ENCODE peak calls at places on chromosome 22, in six cellular contexts. One of them, this sample, is unnamed.

GRCh38 chr22:28773461-28773867 is 969 bp downstream of the CCDC117 start:
- DNase-seq in GM12878: peak; percentile 60
- DNase-seq in SK-N-SH: no peak
- DNase-seq in K562: no peak
- DNase-seq in HCT116: no peak
- DNase-seq in HepG2: no peak
- DNase-seq in this sample: no peak

GRCh38 chr22:32378703-32379272 is 21.1 kb downstream of the RFPL3 start:
- DNase-seq in HepG2: peak; percentile 51
- DNase-seq in K562: peak; percentile 74
- DNase-seq in GM12878: no peak
- DNase-seq in HCT116: peak; percentile 54
- DNase-seq in SK-N-SH: peak; percentile 80
- DNase-seq in this sample: no peak

GRCh38 chr22:26783886-26784285 is 126.5 kb downstream of the MIAT start:
- DNase-seq in SK-N-SH: no peak
- DNase-seq in K562: no peak
- DNase-seq in GM12878: no peak
- DNase-seq in HepG2: no peak
- DNase-seq in HCT116: no peak
- DNase-seq in this sample: peak; percentile 38

GRCh38 chr22:18024956-18025720 is 777 bp upstream of the MICAL3 start:
- DNase-seq in HepG2: no peak
- DNase-seq in K562: no peak
- DNase-seq in GM12878: no peak
- DNase-seq in SK-N-SH: peak; percentile 47
- DNase-seq in HCT116: no peak
- DNase-seq in this sample: no peak

GRCh38 chr22:30816413-30816812 is 121.7 kb downstream of the OSBP2 start:
- DNase-seq in GM12878: no peak
- DNase-seq in HCT116: no peak
- DNase-seq in K562: no peak
- DNase-seq in HepG2: no peak
- DNase-seq in SK-N-SH: no peak
- DNase-seq in this sample: peak; percentile 4

GRCh38 chr22:22235564-22235963 is 9.0 kb upstream of the VPREB1 start:
- DNase-seq in HepG2: no peak
- DNase-seq in SK-N-SH: peak; percentile 30
- DNase-seq in GM12878: peak; percentile 17
- DNase-seq in HCT116: no peak
- DNase-seq in K562: peak; percentile 85
- DNase-seq in this sample: no peak

GRCh38 chr22:27801616-27802388 is at the start of gene MN1:
- DNase-seq in HCT116: no peak
- DNase-seq in K562: no peak
- DNase-seq in GM12878: no peak
- DNase-seq in SK-N-SH: peak; percentile 89
- DNase-seq in HepG2: no peak
- DNase-seq in this sample: peak; percentile 36

GRCh38 chr22:22911327-22912134 is 23.9 kb downstream of the IGLL5 start:
- DNase-seq in HepG2: no peak
- DNase-seq in HCT116: no peak
- DNase-seq in GM12878: no peak
- DNase-seq in SK-N-SH: no peak
- DNase-seq in K562: peak; percentile 61
- DNase-seq in this sample: no peak

GRCh38 chr22:21921729-21922128 is 30.9 kb downstream of the PPM1F start:
- DNase-seq in K562: no peak
- DNase-seq in SK-N-SH: no peak
- DNase-seq in HepG2: no peak
- DNase-seq in HCT116: no peak
- DNase-seq in GM12878: no peak
- DNase-seq in this sample: no peak

GRCh38 chr22:29870574-29870973 is 12.4 kb upstream of the MTMR3 start:
- DNase-seq in HCT116: no peak
- DNase-seq in K562: no peak
- DNase-seq in SK-N-SH: no peak
- DNase-seq in GM12878: no peak
- DNase-seq in HepG2: no peak
- DNase-seq in this sample: no peak

GRCh38 chr22:44570476-44571445 is 72.7 kb upstream of the RTL6 start:
- DNase-seq in GM12878: no peak
- DNase-seq in SK-N-SH: no peak
- DNase-seq in K562: no peak
- DNase-seq in HepG2: no peak
- DNase-seq in HCT116: no peak
- DNase-seq in this sample: no peak

GRCh38 chr22:45344339-45344738 is 34.6 kb downstream of the FAM118A start:
- DNase-seq in GM12878: no peak
- DNase-seq in SK-N-SH: no peak
- DNase-seq in HCT116: no peak
- DNase-seq in K562: peak; percentile 24
- DNase-seq in HepG2: no peak
- DNase-seq in this sample: peak; percentile 53

GRCh38 chr22:30923168-30923900 is 45.2 kb downstream of the MORC2 start:
- DNase-seq in SK-N-SH: no peak
- DNase-seq in K562: no peak
- DNase-seq in HCT116: no peak
- DNase-seq in HepG2: no peak
- DNase-seq in GM12878: no peak
- DNase-seq in this sample: no peak

GRCh38 chr22:36374603-36375024 is 13.2 kb downstream of the MYH9 start:
- DNase-seq in K562: no peak
- DNase-seq in GM12878: no peak
- DNase-seq in SK-N-SH: no peak
- DNase-seq in HepG2: no peak
- DNase-seq in HCT116: peak; percentile 80
- DNase-seq in this sample: no peak

GRCh38 chr22:40449676-40450035 is 79.3 kb downstream of the SGSM3 start:
- DNase-seq in GM12878: no peak
- DNase-seq in K562: no peak
- DNase-seq in SK-N-SH: no peak
- DNase-seq in HepG2: no peak
- DNase-seq in HCT116: no peak
- DNase-seq in this sample: no peak

GRCh38 chr22:24200616-24201212 is 19.4 kb downstream of the SUSD2 start:
- DNase-seq in HepG2: peak; percentile 86
- DNase-seq in GM12878: no peak
- DNase-seq in HCT116: peak; percentile 67
- DNase-seq in K562: no peak
- DNase-seq in SK-N-SH: peak; percentile 6
- DNase-seq in this sample: no peak

GRCh38 chr22:29072193-29072978 is 449 bp upstream of the KREMEN1 start:
- DNase-seq in HepG2: peak; percentile 89
- DNase-seq in K562: peak; percentile 95
- DNase-seq in HCT116: peak; percentile 89
- DNase-seq in GM12878: no peak
- DNase-seq in SK-N-SH: peak; percentile 99
- DNase-seq in this sample: peak; percentile 92

GRCh38 chr22:23563111-23563510 is 17.0 kb downstream of the IGLL1 start:
- DNase-seq in GM12878: no peak
- DNase-seq in SK-N-SH: no peak
- DNase-seq in HCT116: no peak
- DNase-seq in K562: no peak
- DNase-seq in HepG2: no peak
- DNase-seq in this sample: no peak

GRCh38 chr22:45644714-45645113 is 26.9 kb upstream of the ATXN10 start:
- DNase-seq in GM12878: no peak
- DNase-seq in K562: no peak
- DNase-seq in HepG2: no peak
- DNase-seq in HCT116: no peak
- DNase-seq in SK-N-SH: no peak
- DNase-seq in this sample: no peak

GRCh38 chr22:29517215-29517908 is 36.2 kb downstream of the THOC5 start:
- DNase-seq in HepG2: no peak
- DNase-seq in SK-N-SH: peak; percentile 35
- DNase-seq in K562: no peak
- DNase-seq in HCT116: no peak
- DNase-seq in GM12878: no peak
- DNase-seq in this sample: peak; percentile 95

GRCh38 chr22:48178536-48178935 is 1416.1 kb downstream of the TBC1D22A start:
- DNase-seq in HepG2: no peak
- DNase-seq in HCT116: no peak
- DNase-seq in SK-N-SH: no peak
- DNase-seq in K562: no peak
- DNase-seq in GM12878: no peak
- DNase-seq in this sample: no peak

GRCh38 chr22:21710156-21710555 is 25.4 kb downstream of the YPEL1 start:
- DNase-seq in SK-N-SH: no peak
- DNase-seq in GM12878: no peak
- DNase-seq in HepG2: no peak
- DNase-seq in HCT116: no peak
- DNase-seq in K562: no peak
- DNase-seq in this sample: no peak

GRCh38 chr22:21766933-21767462 is 31.4 kb upstream of the YPEL1 start:
- DNase-seq in HCT116: no peak
- DNase-seq in HepG2: no peak
- DNase-seq in GM12878: no peak
- DNase-seq in K562: no peak
- DNase-seq in SK-N-SH: no peak
- DNase-seq in this sample: no peak

GRCh38 chr22:39674536-39674935 is 104.0 kb downstream of the CACNA1I start:
- DNase-seq in HepG2: no peak
- DNase-seq in HCT116: no peak
- DNase-seq in SK-N-SH: no peak
- DNase-seq in GM12878: no peak
- DNase-seq in K562: no peak
- DNase-seq in this sample: no peak

GRCh38 chr22:41940853-41941765 is 5.8 kb downstream of the CENPM start:
- DNase-seq in K562: peak; percentile 58
- DNase-seq in HCT116: no peak
- DNase-seq in SK-N-SH: peak; percentile 78
- DNase-seq in GM12878: no peak
- DNase-seq in HepG2: peak; percentile 66
- DNase-seq in this sample: peak; percentile 78

GRCh38 chr22:30312053-30312452 is 14.7 kb downstream of the TBC1D10A start:
- DNase-seq in SK-N-SH: no peak
- DNase-seq in K562: no peak
- DNase-seq in HepG2: no peak
- DNase-seq in GM12878: no peak
- DNase-seq in HCT116: peak; percentile 51
- DNase-seq in this sample: no peak

GRCh38 chr22:16974298-16975084 is 33.5 kb downstream of the GAB4 start:
- DNase-seq in SK-N-SH: no peak
- DNase-seq in HCT116: no peak
- DNase-seq in K562: no peak
- DNase-seq in HepG2: no peak
- DNase-seq in GM12878: no peak
- DNase-seq in this sample: no peak

GRCh38 chr22:22955866-22956535 is 68.4 kb downstream of the IGLL5 start:
- DNase-seq in HepG2: peak; percentile 59
- DNase-seq in K562: peak; percentile 99
- DNase-seq in GM12878: no peak
- DNase-seq in HCT116: peak; percentile 52
- DNase-seq in SK-N-SH: peak; percentile 71
- DNase-seq in this sample: peak; percentile 28

GRCh38 chr22:39908737-39909136 is 7.9 kb downstream of the GRAP2 start:
- DNase-seq in HepG2: no peak
- DNase-seq in SK-N-SH: no peak
- DNase-seq in GM12878: no peak
- DNase-seq in HCT116: no peak
- DNase-seq in K562: peak; percentile 22
- DNase-seq in this sample: no peak

GRCh38 chr22:35440129-35440528 is 40.2 kb downstream of the MCM5 start:
- DNase-seq in HepG2: no peak
- DNase-seq in HCT116: no peak
- DNase-seq in K562: no peak
- DNase-seq in GM12878: no peak
- DNase-seq in SK-N-SH: no peak
- DNase-seq in this sample: no peak

GRCh38 chr22:24102366-24103200 is 78.7 kb upstream of the SUSD2 start:
- DNase-seq in SK-N-SH: no peak
- DNase-seq in GM12878: no peak
- DNase-seq in HepG2: no peak
- DNase-seq in HCT116: no peak
- DNase-seq in K562: no peak
- DNase-seq in this sample: no peak

GRCh38 chr22:49433717-49434611 is 393.7 kb downstream of the BRD1 start:
- DNase-seq in HepG2: peak; percentile 10
- DNase-seq in GM12878: no peak
- DNase-seq in SK-N-SH: peak; percentile 60
- DNase-seq in K562: no peak
- DNase-seq in HCT116: no peak
- DNase-seq in this sample: peak; percentile 64
- TF ChIP-seq JUND in HepG2: no peak
- TF ChIP-seq JUND in GM12878: no peak
- TF ChIP-seq JUND in SK-N-SH: no peak
- TF ChIP-seq JUND in K562: no peak
- TF ChIP-seq JUND in HCT116: no peak
- TF ChIP-seq JUND in this sample: no peak

GRCh38 chr22:38033522-38034277 is 23.5 kb upstream of the PICK1 start:
- DNase-seq in HCT116: no peak
- DNase-seq in GM12878: no peak
- DNase-seq in K562: peak; percentile 17
- DNase-seq in SK-N-SH: no peak
- DNase-seq in HepG2: no peak
- DNase-seq in this sample: no peak
- TF ChIP-seq JUND in HCT116: no peak
- TF ChIP-seq JUND in GM12878: no peak
- TF ChIP-seq JUND in K562: no peak
- TF ChIP-seq JUND in SK-N-SH: no peak
- TF ChIP-seq JUND in HepG2: no peak
- TF ChIP-seq JUND in this sample: no peak

DNA sequence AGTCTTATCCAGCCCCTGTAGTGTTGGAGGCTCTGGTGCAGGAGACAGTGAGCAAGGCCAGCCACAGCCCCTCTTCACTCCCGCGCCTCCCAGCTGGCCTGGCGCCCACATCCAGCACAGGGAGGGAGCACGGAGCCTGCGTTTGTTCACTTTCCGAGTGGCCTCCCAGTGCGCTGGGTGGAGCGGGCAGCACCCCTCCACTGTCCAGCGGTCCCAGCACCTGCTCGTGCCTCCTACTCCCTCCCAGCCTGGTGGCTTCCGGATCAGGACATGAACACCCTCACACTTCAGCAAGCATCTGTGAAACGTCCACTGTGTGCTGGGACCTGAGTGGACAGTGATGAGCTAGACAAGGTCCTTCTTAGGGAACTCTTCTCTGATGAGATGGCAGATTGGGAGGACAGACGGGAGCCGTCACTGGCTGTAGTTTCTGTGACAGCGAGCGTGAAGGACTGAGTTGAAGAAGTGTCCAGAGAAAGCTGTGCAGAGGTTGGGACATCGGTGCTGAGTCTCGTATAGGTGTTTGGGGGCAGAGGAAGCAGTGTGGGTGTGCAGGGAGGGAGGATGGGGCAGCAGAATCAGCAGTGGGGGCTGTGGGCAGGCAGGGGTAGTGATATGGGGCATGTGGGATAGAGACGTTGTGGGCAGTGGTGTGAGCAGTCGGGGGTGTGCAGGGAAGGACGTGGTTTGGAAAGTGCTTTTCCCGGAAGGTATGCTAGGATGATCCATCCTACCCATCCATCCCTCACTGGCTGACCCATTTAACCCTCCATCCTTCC is 256.8 kb downstream of the TBC1D22A start:
- DNase-seq in K562: no peak
- DNase-seq in SK-N-SH: no peak
- DNase-seq in HepG2: no peak
- DNase-seq in GM12878: no peak
- DNase-seq in HCT116: no peak
- DNase-seq in this sample: no peak
- TF ChIP-seq JUND in K562: no peak
- TF ChIP-seq JUND in SK-N-SH: no peak
- TF ChIP-seq JUND in HepG2: no peak
- TF ChIP-seq JUND in GM12878: no peak
- TF ChIP-seq JUND in HCT116: no peak
- TF ChIP-seq JUND in this sample: no peak

GRCh38 chr22:50260801-50261614 is 475 bp downstream of the MAPK12 start:
- DNase-seq in K562: peak; percentile 57
- DNase-seq in GM12878: no peak
- DNase-seq in SK-N-SH: peak; percentile 84
- DNase-seq in HepG2: no peak
- DNase-seq in HCT116: no peak
- DNase-seq in this sample: peak; percentile 62
- TF ChIP-seq JUND in K562: no peak
- TF ChIP-seq JUND in GM12878: no peak
- TF ChIP-seq JUND in SK-N-SH: no peak
- TF ChIP-seq JUND in HepG2: no peak
- TF ChIP-seq JUND in HCT116: no peak
- TF ChIP-seq JUND in this sample: no peak